ENCODE peak calls at places on chromosomes 1 and 21, in five cellular contexts. B, X, J, H and Z are unnamed samples. For H3K9me3, the result is how much of the 10 kb centered on the place peaks cover.

GRCh38 chr1:225519166-225519863 is 91.5 kb upstream of the LBR start:
- DNase-seq in B (no peak), X (peak), J (peak), H (peak), Z (no peak)

GRCh38 chr21:16102113-16102512 is 372.3 kb downstream of the USP25 start:
- DNase-seq in B (no peak), X (no peak), J (no peak), H (no peak), Z (no peak)

GRCh38 chr1:116521186-116521585 is 49.6 kb downstream of the CD58 start:
- DNase-seq in B (no peak), X (peak), J (no peak), H (no peak), Z (peak)

GRCh38 chr1:75542818-75543570 is 67.9 kb downstream of the SLC44A5 start:
- DNase-seq in B (no peak), X (no peak), J (no peak), H (no peak), Z (no peak)

GRCh38 chr1:239247299-239247698 is 139.1 kb upstream of the CHRM3 start:
- DNase-seq in B (no peak), X (no peak), J (no peak), H (no peak), Z (peak)

GRCh38 chr1:30403061-30403645 is 320.2 kb downstream of the MATN1 start:
- DNase-seq in B (no peak), X (no peak), J (no peak), H (no peak), Z (no peak)

GRCh38 chr21:31557421-31557955 is 102.0 kb upstream of the SOD1 start:
- DNase-seq in B (peak), X (no peak), J (peak), H (peak), Z (no peak)

GRCh38 chr21:31418355-31419001 is 74.4 kb upstream of the TIAM1 start:
- DNase-seq in B (no peak), X (no peak), J (no peak), H (no peak), Z (no peak)

GRCh38 chr1:220696863-220697231 is 6.7 kb downstream of the C1orf115 start:
- DNase-seq in B (no peak), X (peak), J (no peak), H (no peak), Z (peak)

GRCh38 chr1:114735479-114735878 is 18.9 kb upstream of the NRAS start:
- DNase-seq in B (no peak), X (no peak), J (no peak), H (no peak), Z (no peak)

GRCh38 chr1:169060010-169060722 is 46.3 kb upstream of the ATP1B1 start:
- DNase-seq in B (no peak), X (no peak), J (no peak), H (no peak), Z (peak)

GRCh38 chr1:225998560-225999226 is 450 bp downstream of the SDE2 start:
- DNase-seq in B (no peak), X (peak), J (no peak), H (no peak), Z (peak)

GRCh38 chr1:87203890-87204289 is 124.8 kb upstream of the LMO4 start:
- DNase-seq in B (no peak), X (peak), J (no peak), H (no peak), Z (no peak)

GRCh38 chr1:173669491-173669941 is at the start of gene ANKRD45:
- DNase-seq in B (peak), X (peak), J (peak), H (peak), Z (peak)

GRCh38 chr21:34198232-34199120 is 125.1 kb downstream of the MRPS6 start:
- DNase-seq in B (no peak), X (no peak), J (no peak), H (peak), Z (no peak)

GRCh38 chr1:3067301-3067670 is 1.7 kb upstream of the PRDM16 start:
- DNase-seq in B (no peak), X (no peak), J (no peak), H (peak), Z (no peak)

GRCh38 chr1:112358061-112358770 is 37.8 kb upstream of the CTTNBP2NL start:
- DNase-seq in B (no peak), X (peak), J (no peak), H (no peak), Z (peak)

GRCh38 chr1:116006486-116006964 is 30.2 kb downstream of the SLC22A15 start:
- DNase-seq in B (no peak), X (no peak), J (no peak), H (no peak), Z (peak)

GRCh38 chr1:37429038-37429437 is 45.3 kb upstream of the ZC3H12A start:
- DNase-seq in B (no peak), X (no peak), J (no peak), H (no peak), Z (no peak)

GRCh38 chr21:27498025-27498424 is 531.1 kb upstream of the ADAMTS5 start:
- DNase-seq in B (no peak), X (peak), J (no peak), H (no peak), Z (no peak)

GRCh38 chr1:109478806-109479205 is 4.9 kb upstream of the ATXN7L2 start:
- DNase-seq in B (no peak), X (no peak), J (peak), H (peak), Z (no peak)

GRCh38 chr21:31514598-31514997 is 144.9 kb upstream of the SOD1 start:
- DNase-seq in B (peak), X (no peak), J (peak), H (peak), Z (no peak)

GRCh38 chr1:207938016-207938415 is 27.1 kb upstream of the CD34 start:
- DNase-seq in B (no peak), X (peak), J (no peak), H (no peak), Z (no peak)

GRCh38 chr21:40421121-40421520 is 425.8 kb downstream of the DSCAM start:
- DNase-seq in B (no peak), X (no peak), J (no peak), H (no peak), Z (no peak)

GRCh38 chr1:84672080-84672735 is 18.1 kb downstream of the SSX2IP start:
- DNase-seq in B (no peak), X (no peak), J (no peak), H (no peak), Z (no peak)

GRCh38 chr1:9466780-9467755 is 72.2 kb upstream of the SLC25A33 start:
- DNase-seq in B (no peak), X (peak), J (no peak), H (no peak), Z (no peak)

GRCh38 chr1:176754663-176755062 is 291.7 kb downstream of the PAPPA2 start:
- DNase-seq in B (no peak), X (no peak), J (no peak), H (no peak), Z (no peak)

GRCh38 chr1:94701796-94702439 is 118.2 kb upstream of the SLC44A3 start:
- DNase-seq in B (no peak), X (no peak), J (no peak), H (no peak), Z (no peak)

GRCh38 chr1:176987016-176987415 is 177.5 kb downstream of the ASTN1 start:
- DNase-seq in B (no peak), X (peak), J (no peak), H (no peak), Z (no peak)

GRCh38 chr1:227192163-227192562 is 126.1 kb downstream of the CDC42BPA start:
- DNase-seq in B (no peak), X (peak), J (peak), H (no peak), Z (peak)

GRCh38 chr1:42518894-42519293 is 55.8 kb downstream of the CCDC30 start:
- DNase-seq in B (no peak), X (no peak), J (no peak), H (no peak), Z (no peak)

GRCh38 chr1:88998716-88999115 is 6.3 kb upstream of the KYAT3 start:
- DNase-seq in B (peak), X (peak), J (no peak), H (no peak), Z (peak)

GRCh38 chr1:152000989-152001630 is 7.5 kb upstream of the S100A10 start:
- DNase-seq in B (no peak), X (no peak), J (no peak), H (no peak), Z (no peak)
- H2BK5ac ChIP-seq in B (no peak), X (no peak), J (no peak), H (no peak), Z (no peak)

GRCh38 chr1:203318229-203318517 is 12.9 kb downstream of the BTG2 start:
- DNase-seq in B (no peak), X (no peak), J (no peak), H (no peak), Z (no peak)

GRCh38 chr1:203323587-203323986 is 18.3 kb downstream of the BTG2 start:
- DNase-seq in B (no peak), X (no peak), J (no peak), H (no peak), Z (no peak)

GRCh38 chr1:203322480-203323179 is 17.3 kb downstream of the BTG2 start:
- DNase-seq in B (no peak), X (no peak), J (no peak), H (no peak), Z (no peak)

GRCh38 chr1:203321273-203322052 is 16.1 kb downstream of the BTG2 start:
- DNase-seq in B (no peak), X (no peak), J (no peak), H (no peak), Z (no peak)

GRCh38 chr1:203320546-203321272 is 15.4 kb downstream of the BTG2 start:
- DNase-seq in B (no peak), X (peak), J (peak), H (peak), Z (peak)
- H3K9me3 ChIP-seq in B (under half), X (under half), J (under half), H (under half), Z (under half)

GRCh38 chr1:223075834-223076233 is 67.2 kb downstream of the TLR5 start:
- DNase-seq in B (no peak), X (no peak), J (no peak), H (no peak), Z (no peak)
- H2BK5ac ChIP-seq in B (no peak), X (no peak), J (no peak), H (no peak), Z (no peak)

DNA sequence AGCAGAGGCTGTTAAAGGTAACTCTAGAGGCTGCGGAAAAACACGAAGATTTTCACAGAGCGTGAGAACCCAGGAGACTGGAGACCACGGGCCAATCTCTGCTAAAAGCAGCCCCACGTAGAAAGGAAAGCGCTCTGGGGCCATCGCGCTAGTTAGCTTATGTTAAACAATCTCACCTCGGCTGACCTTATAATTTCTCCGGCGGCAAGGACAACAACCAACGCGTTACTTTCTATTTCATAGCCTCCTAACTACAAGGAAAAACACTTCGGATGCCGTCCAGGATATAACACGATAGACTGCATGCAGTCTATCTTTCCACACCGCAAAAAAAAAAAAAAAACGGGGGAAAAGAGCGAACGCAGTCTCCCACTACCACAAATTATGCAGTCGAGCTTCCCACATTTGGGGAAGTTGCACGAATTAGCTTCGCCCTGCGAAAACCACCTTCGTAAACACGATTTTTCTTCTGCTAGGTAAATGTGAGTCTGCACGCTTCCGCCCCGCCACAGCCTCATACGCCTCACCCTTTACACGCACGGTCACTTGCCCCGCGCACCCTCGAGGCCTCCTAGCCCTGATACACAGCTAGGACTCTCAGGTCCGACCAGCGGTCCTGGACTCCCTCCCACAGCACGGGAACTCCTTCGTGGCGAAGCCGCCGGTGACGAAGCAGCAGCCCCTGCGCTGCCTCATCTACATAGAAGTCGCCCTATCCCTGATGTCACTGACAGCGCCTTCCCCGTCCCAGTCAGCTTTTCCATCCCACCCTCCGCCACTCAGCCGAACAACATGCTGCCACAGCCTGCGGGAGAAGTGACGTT is 87.8 kb downstream of the PRKAB2 start:
- DNase-seq in B (peak), X (peak), J (peak), H (peak), Z (peak)
- H3K9me3 ChIP-seq in B (under half), X (under half), J (under half), H (under half), Z (under half)

DNA sequence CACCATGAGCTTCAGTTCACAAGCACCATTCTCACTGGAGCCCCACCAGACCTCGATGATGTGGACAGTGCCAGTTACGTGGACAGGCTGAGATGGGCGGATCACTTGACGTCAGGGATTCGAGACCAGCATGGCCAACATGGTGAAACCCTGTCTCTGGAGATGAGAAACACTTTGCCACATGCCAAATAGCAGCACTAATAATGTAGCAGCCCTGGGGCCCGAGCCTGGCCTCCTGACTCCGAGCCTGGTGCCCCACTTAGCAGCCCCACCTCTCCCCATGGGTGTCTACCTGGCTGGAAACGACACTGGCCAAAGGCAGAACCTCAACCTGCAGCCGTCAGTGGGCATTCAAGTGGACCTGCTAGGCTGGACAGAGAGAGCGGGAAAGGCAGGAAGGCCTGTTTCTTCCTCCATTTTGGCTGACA is 129.1 kb downstream of the TOMM20 start:
- DNase-seq in B (no peak), X (no peak), J (no peak), H (no peak), Z (no peak)
- H2BK5ac ChIP-seq in B (no peak), X (peak), J (no peak), H (no peak), Z (no peak)